ENCODE peak calls at places on chromosome 5, in ten cellular contexts. C is psoas muscle; A is cardiac muscle cell; H is CD4-positive, CD25-positive, alpha-beta regulatory T cell; B is fibroblast of lung; Z is right lobe of liver; I is ovary; U is SJSA1; T is aorta; W is CD8-positive, alpha-beta memory T cell. Q is an unnamed sample.

GRCh38 chr5:169694221-169694620 is 57.1 kb downstream of the DOCK2 start:
- DNase-seq in C (no peak), A (no peak), H (no peak), B (peak; percentile 72), Z (no peak), I (no peak), U (no peak), T (no peak), W (no peak), Q (no peak)

GRCh38 chr5:125412051-125412560 is 665.7 kb upstream of the ZNF608 start:
- DNase-seq in C (no peak), A (peak; percentile 44), H (no peak), B (peak; percentile 60), Z (no peak), I (peak; percentile 10), U (peak; percentile 6), T (no peak), W (no peak), Q (no peak)

GRCh38 chr5:37777472-37778135 is 62.2 kb downstream of the GDNF start:
- DNase-seq in C (no peak), A (no peak), H (no peak), B (peak; percentile 74), Z (no peak), I (no peak), U (peak; percentile 29), T (no peak), W (no peak), Q (no peak)

GRCh38 chr5:43564289-43564850 is 7.5 kb upstream of the PAIP1 start:
- DNase-seq in C (no peak), A (no peak), H (no peak), B (no peak), Z (no peak), I (no peak), U (no peak), T (no peak), W (no peak), Q (no peak)

GRCh38 chr5:78360674-78361225 is 333 bp downstream of the SCAMP1 start:
- DNase-seq in C (peak; percentile 41), A (peak; percentile 31), H (peak; percentile 80), B (no peak), Z (peak; percentile 73), I (peak; percentile 65), U (no peak), T (peak; percentile 84), W (peak; percentile 82), Q (no peak)

GRCh38 chr5:43620944-43621505 is 18.0 kb downstream of the NNT start:
- DNase-seq in C (no peak), A (no peak), H (no peak), B (no peak), Z (no peak), I (no peak), U (no peak), T (no peak), W (no peak), Q (no peak)

GRCh38 chr5:77935516-77936364 is 159.6 kb upstream of the TBCA start:
- DNase-seq in C (no peak), A (no peak), H (no peak), B (peak; percentile 17), Z (no peak), I (no peak), U (no peak), T (no peak), W (no peak), Q (no peak)

GRCh38 chr5:148913985-148914421 is 87.6 kb downstream of the ADRB2 start:
- DNase-seq in C (no peak), A (peak; percentile 14), H (no peak), B (peak; percentile 99), Z (no peak), I (no peak), U (peak; percentile 99), T (no peak), W (no peak), Q (no peak)

GRCh38 chr5:20556364-20556763 is 568.4 kb upstream of the CDH18 start:
- DNase-seq in C (no peak), A (no peak), H (no peak), B (peak; percentile 74), Z (no peak), I (no peak), U (no peak), T (no peak), W (no peak), Q (no peak)

GRCh38 chr5:154610321-154611154 is 132.5 kb upstream of the HAND1 start:
- DNase-seq in C (peak; percentile 63), A (peak; percentile 91), H (peak; percentile 14), B (peak; percentile 39), Z (peak; percentile 76), I (peak; percentile 60), U (peak; percentile 77), T (peak; percentile 87), W (peak; percentile 24), Q (peak; percentile 43)

GRCh38 chr5:34736445-34737119 is 80.5 kb downstream of the RAI14 start:
- DNase-seq in C (no peak), A (no peak), H (no peak), B (peak; percentile 61), Z (peak; percentile 31), I (no peak), U (no peak), T (no peak), W (no peak), Q (no peak)

GRCh38 chr5:111535879-111536549 is 23.7 kb upstream of the STARD4 start:
- DNase-seq in C (no peak), A (no peak), H (no peak), B (no peak), Z (no peak), I (no peak), U (no peak), T (no peak), W (no peak), Q (no peak)

GRCh38 chr5:111532873-111533272 is 20.5 kb upstream of the STARD4 start:
- DNase-seq in C (no peak), A (no peak), H (no peak), B (no peak), Z (no peak), I (no peak), U (no peak), T (no peak), W (no peak), Q (no peak)

GRCh38 chr5:111530298-111530740 is 18.0 kb upstream of the STARD4 start:
- DNase-seq in C (peak; percentile 57), A (no peak), H (peak; percentile 75), B (peak; percentile 94), Z (peak; percentile 64), I (no peak), U (peak; percentile 28), T (peak; percentile 81), W (peak; percentile 77), Q (peak; percentile 56)
- H3K9me3 ChIP-seq in C (no peaks in the 10 kb centered on the region), A (no peaks in the 10 kb centered on the region), H (peaks cover 4% of the 10 kb centered on the region), B (no peaks in the 10 kb centered on the region), Z (no peaks in the 10 kb centered on the region), I (no peaks in the 10 kb centered on the region), U (no peaks in the 10 kb centered on the region), T (no peaks in the 10 kb centered on the region), W (no peaks in the 10 kb centered on the region), Q (no peaks in the 10 kb centered on the region)

DNA sequence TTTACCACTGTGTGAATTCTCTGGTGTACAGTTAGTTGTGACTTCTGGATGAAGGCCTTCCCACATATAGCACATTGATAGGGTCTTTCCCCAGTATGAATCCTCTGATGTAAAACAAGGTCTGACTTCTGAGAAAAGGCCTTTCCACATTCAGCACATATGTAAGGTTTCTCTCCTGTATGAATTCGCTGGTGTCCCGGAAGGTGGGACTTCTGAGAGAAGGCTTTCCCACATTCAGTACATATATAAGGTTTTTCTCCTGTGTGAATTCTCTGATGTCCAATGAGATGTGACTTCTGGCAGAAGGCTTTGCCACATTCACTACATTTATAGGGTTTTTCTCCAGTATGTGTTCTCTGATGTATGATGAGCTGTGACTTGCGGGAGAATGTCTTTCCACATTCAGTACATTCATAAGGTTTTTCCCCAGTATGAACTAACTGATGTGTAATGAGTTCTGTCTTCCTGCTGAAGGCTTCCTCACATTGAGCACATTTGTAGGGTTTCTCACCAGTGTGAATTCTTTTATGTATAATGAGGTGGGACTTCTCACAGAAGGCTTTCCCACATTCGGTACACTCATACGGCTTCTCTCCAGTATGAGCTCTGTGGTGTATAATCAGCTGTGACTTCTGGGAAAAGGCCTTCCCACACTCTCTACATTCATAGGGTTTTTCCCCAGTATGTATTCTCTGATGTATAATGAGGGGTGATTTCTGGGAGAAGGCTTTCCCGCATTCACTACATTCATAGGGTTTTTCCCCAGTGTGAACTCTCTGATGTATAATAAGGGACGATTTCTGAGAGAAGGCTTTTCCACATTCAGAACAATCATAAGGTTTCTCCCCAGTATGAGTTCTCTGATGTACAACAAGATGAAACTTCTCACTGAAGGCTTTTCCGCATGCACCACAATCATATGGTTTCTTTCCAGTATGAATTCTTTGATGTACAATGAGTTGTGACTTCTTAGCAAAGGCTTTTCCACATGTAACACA is 9.1 kb downstream of the ZNF300 start:
- DNase-seq in C (no peak), A (no peak), H (no peak), B (no peak), Z (no peak), I (no peak), U (no peak), T (no peak), W (no peak), Q (no peak)
- H3K9me3 ChIP-seq in C (peaks cover 96% of the 10 kb centered on the region), A (peaks cover 3% of the 10 kb centered on the region), H (peaks cover 91% of the 10 kb centered on the region), B (peaks cover 3% of the 10 kb centered on the region), Z (peaks cover 58% of the 10 kb centered on the region), I (no peaks in the 10 kb centered on the region), U (peaks cover 40% of the 10 kb centered on the region), T (peaks cover 21% of the 10 kb centered on the region), W (peaks cover 52% of the 10 kb centered on the region), Q (peaks cover 21% of the 10 kb centered on the region)

DNA sequence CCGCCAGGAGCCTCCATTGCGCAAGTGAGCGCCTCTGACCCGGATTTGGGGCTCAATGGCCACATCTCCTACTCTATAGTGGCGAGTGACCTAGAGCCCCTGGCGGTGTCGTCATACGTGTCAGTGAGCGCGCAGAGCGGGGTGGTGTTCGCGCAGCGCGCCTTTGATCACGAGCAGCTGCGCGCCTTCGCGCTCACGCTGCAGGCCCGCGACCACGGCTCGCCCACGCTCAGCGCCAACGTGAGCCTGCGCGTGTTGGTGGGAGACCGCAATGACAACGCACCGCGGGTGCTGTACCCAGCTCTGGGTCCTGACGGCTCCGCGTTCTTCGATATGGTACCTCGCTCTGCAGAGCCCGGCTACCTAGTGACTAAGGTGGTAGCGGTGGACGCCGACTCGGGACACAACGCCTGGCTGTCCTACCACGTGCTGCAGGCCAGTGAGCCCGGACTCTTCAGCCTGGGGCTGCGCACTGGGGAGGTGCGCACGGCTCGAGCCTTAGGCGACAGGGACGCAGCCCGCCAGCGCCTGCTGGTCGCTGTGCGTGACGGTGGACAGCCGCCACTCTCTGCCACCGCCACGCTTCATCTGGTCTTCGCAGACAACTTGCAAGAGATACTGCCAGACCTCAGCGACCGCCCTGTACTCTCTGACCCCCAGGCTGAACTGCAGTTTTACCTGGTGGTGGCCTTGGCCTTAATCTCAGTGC is 1.9 kb downstream of the PCDHGB6 start:
- DNase-seq in C (no peak), A (no peak), H (no peak), B (no peak), Z (no peak), I (no peak), U (no peak), T (peak; percentile 54), W (no peak), Q (no peak)
- H3K9me3 ChIP-seq in C (peaks cover 7% of the 10 kb centered on the region), A (peaks cover 8% of the 10 kb centered on the region), H (peaks cover 21% of the 10 kb centered on the region), B (peaks cover 6% of the 10 kb centered on the region), Z (peaks cover 5% of the 10 kb centered on the region), I (peaks cover 14% of the 10 kb centered on the region), U (peaks cover 17% of the 10 kb centered on the region), T (peaks cover 37% of the 10 kb centered on the region), W (no peaks in the 10 kb centered on the region), Q (peaks cover 9% of the 10 kb centered on the region)

DNA sequence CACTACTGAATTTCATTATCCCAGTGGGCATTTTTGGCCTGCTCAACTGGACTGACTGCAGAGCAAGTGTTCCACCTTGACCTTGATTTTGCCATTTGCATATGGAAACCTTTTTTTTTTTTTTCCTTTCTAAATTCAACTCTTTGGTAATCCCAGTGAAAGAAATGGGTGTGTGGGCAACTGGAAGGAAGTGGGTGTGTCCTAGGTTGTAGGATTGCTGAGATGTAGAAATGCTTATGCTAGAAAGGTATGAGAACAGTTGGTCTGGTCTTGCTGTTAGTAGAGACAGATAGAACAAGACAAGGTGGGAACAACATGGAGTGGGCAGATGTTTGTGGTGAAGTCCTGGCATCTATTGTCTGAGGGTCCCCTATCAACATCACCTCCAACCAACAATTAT is 7.9 kb upstream of the IL12B start:
- DNase-seq in C (no peak), A (no peak), H (no peak), B (no peak), Z (no peak), I (no peak), U (no peak), T (no peak), W (no peak), Q (no peak)
- H3K9me3 ChIP-seq in C (no peaks in the 10 kb centered on the region), A (no peaks in the 10 kb centered on the region), H (no peaks in the 10 kb centered on the region), B (no peaks in the 10 kb centered on the region), Z (no peaks in the 10 kb centered on the region), I (no peaks in the 10 kb centered on the region), U (no peaks in the 10 kb centered on the region), T (no peaks in the 10 kb centered on the region), W (no peaks in the 10 kb centered on the region), Q (no peaks in the 10 kb centered on the region)

Q was measured in tibial nerve.